ENCODE peak calls at places on chromosomes 13 and 19, in eight cellular contexts. One of them, this sample, is unnamed.

GRCh38 chr19:14949876-14950275 is 8.6 kb downstream of the OR7C2 start:
- DNase-seq in activated T-helper 1 cell treated with anti-CD3 and anti-CD28 coated beads, Interleukin-2, amount 50 U/mL, for 16 hours: no peak
- DNase-seq in GDM1: no peak
- DNase-seq in LHCN-M2: no peak
- DNase-seq in WTC11: no peak
- DNase-seq in fibroblast of mammary gland: no peak
- DNase-seq in CD4-positive, alpha-beta T cell: no peak
- DNase-seq in B cell: no peak
- DNase-seq in this sample: no peak

GRCh38 chr19:8695911-8696310 is 2.7 kb downstream of the ACTL9 start:
- DNase-seq in activated T-helper 1 cell treated with anti-CD3 and anti-CD28 coated beads, Interleukin-2, amount 50 U/mL, for 16 hours: no peak
- DNase-seq in LHCN-M2: no peak
- DNase-seq in CD4-positive, alpha-beta T cell: no peak
- DNase-seq in GDM1: no peak
- DNase-seq in fibroblast of mammary gland: no peak
- DNase-seq in B cell: no peak
- DNase-seq in WTC11: no peak
- DNase-seq in this sample: no peak

GRCh38 chr19:49570138-49570856 is 10.1 kb downstream of the NOSIP start:
- DNase-seq in LHCN-M2: peak; percentile 79
- DNase-seq in B cell: peak; percentile 86
- DNase-seq in CD4-positive, alpha-beta T cell: peak; percentile 58
- DNase-seq in WTC11: peak; percentile 62
- DNase-seq in activated T-helper 1 cell treated with anti-CD3 and anti-CD28 coated beads, Interleukin-2, amount 50 U/mL, for 16 hours: no peak
- DNase-seq in GDM1: peak; percentile 43
- DNase-seq in fibroblast of mammary gland: peak; percentile 91
- DNase-seq in this sample: peak; percentile 91

GRCh38 chr13:50400035-50400726 is 384.9 kb downstream of the KCNRG start:
- DNase-seq in activated T-helper 1 cell treated with anti-CD3 and anti-CD28 coated beads, Interleukin-2, amount 50 U/mL, for 16 hours: no peak
- DNase-seq in B cell: no peak
- DNase-seq in fibroblast of mammary gland: peak; percentile 28
- DNase-seq in GDM1: no peak
- DNase-seq in LHCN-M2: no peak
- DNase-seq in CD4-positive, alpha-beta T cell: no peak
- DNase-seq in WTC11: no peak
- DNase-seq in this sample: no peak

GRCh38 chr13:28574617-28575142 is 79.8 kb upstream of the FLT1 start:
- DNase-seq in GDM1: peak; percentile 33
- DNase-seq in WTC11: no peak
- DNase-seq in activated T-helper 1 cell treated with anti-CD3 and anti-CD28 coated beads, Interleukin-2, amount 50 U/mL, for 16 hours: no peak
- DNase-seq in LHCN-M2: peak; percentile 87
- DNase-seq in CD4-positive, alpha-beta T cell: no peak
- DNase-seq in B cell: peak; percentile 22
- DNase-seq in fibroblast of mammary gland: peak; percentile 100
- DNase-seq in this sample: peak; percentile 94

GRCh38 chr13:41603917-41604316 is 146.6 kb downstream of the RGCC start:
- DNase-seq in GDM1: no peak
- DNase-seq in CD4-positive, alpha-beta T cell: no peak
- DNase-seq in LHCN-M2: peak; percentile 81
- DNase-seq in WTC11: no peak
- DNase-seq in activated T-helper 1 cell treated with anti-CD3 and anti-CD28 coated beads, Interleukin-2, amount 50 U/mL, for 16 hours: no peak
- DNase-seq in B cell: no peak
- DNase-seq in fibroblast of mammary gland: peak; percentile 88
- DNase-seq in this sample: peak; percentile 75

GRCh38 chr19:14561832-14562351 is 10.0 kb downstream of the NDUFB7 start:
- DNase-seq in activated T-helper 1 cell treated with anti-CD3 and anti-CD28 coated beads, Interleukin-2, amount 50 U/mL, for 16 hours: no peak
- DNase-seq in fibroblast of mammary gland: peak; percentile 34
- DNase-seq in B cell: no peak
- DNase-seq in CD4-positive, alpha-beta T cell: no peak
- DNase-seq in WTC11: no peak
- DNase-seq in GDM1: no peak
- DNase-seq in LHCN-M2: peak; percentile 69
- DNase-seq in this sample: peak; percentile 41

GRCh38 chr13:113553541-113554332 is 30.8 kb upstream of the TFDP1 start:
- DNase-seq in LHCN-M2: no peak
- DNase-seq in CD4-positive, alpha-beta T cell: no peak
- DNase-seq in WTC11: no peak
- DNase-seq in B cell: no peak
- DNase-seq in activated T-helper 1 cell treated with anti-CD3 and anti-CD28 coated beads, Interleukin-2, amount 50 U/mL, for 16 hours: no peak
- DNase-seq in fibroblast of mammary gland: no peak
- DNase-seq in GDM1: no peak
- DNase-seq in this sample: no peak

GRCh38 chr13:110520431-110521295 is 40.9 kb downstream of the RAB20 start:
- DNase-seq in fibroblast of mammary gland: peak; percentile 86
- DNase-seq in GDM1: no peak
- DNase-seq in LHCN-M2: peak; percentile 81
- DNase-seq in activated T-helper 1 cell treated with anti-CD3 and anti-CD28 coated beads, Interleukin-2, amount 50 U/mL, for 16 hours: no peak
- DNase-seq in B cell: no peak
- DNase-seq in WTC11: no peak
- DNase-seq in CD4-positive, alpha-beta T cell: no peak
- DNase-seq in this sample: peak; percentile 85

GRCh38 chr13:28059214-28059613 is 41.2 kb downstream of the FLT3 start:
- DNase-seq in WTC11: peak; percentile 65
- DNase-seq in B cell: peak; percentile 33
- DNase-seq in activated T-helper 1 cell treated with anti-CD3 and anti-CD28 coated beads, Interleukin-2, amount 50 U/mL, for 16 hours: peak; percentile 10
- DNase-seq in GDM1: peak; percentile 21
- DNase-seq in LHCN-M2: peak; percentile 16
- DNase-seq in fibroblast of mammary gland: peak; percentile 38
- DNase-seq in CD4-positive, alpha-beta T cell: peak; percentile 38
- DNase-seq in this sample: peak; percentile 45

GRCh38 chr19:29404015-29404414 is 121.8 kb upstream of the VSTM2B start:
- DNase-seq in GDM1: no peak
- DNase-seq in fibroblast of mammary gland: no peak
- DNase-seq in activated T-helper 1 cell treated with anti-CD3 and anti-CD28 coated beads, Interleukin-2, amount 50 U/mL, for 16 hours: no peak
- DNase-seq in LHCN-M2: no peak
- DNase-seq in CD4-positive, alpha-beta T cell: no peak
- DNase-seq in B cell: no peak
- DNase-seq in WTC11: no peak
- DNase-seq in this sample: no peak

GRCh38 chr19:55189424-55189823 is 9.3 kb upstream of the SYT5 start:
- DNase-seq in CD4-positive, alpha-beta T cell: no peak
- DNase-seq in fibroblast of mammary gland: peak; percentile 100
- DNase-seq in activated T-helper 1 cell treated with anti-CD3 and anti-CD28 coated beads, Interleukin-2, amount 50 U/mL, for 16 hours: no peak
- DNase-seq in B cell: no peak
- DNase-seq in GDM1: no peak
- DNase-seq in LHCN-M2: peak; percentile 75
- DNase-seq in WTC11: no peak
- DNase-seq in this sample: peak; percentile 96

GRCh38 chr13:81171065-81171647 is 830.2 kb upstream of the SPRY2 start:
- DNase-seq in fibroblast of mammary gland: peak; percentile 15
- DNase-seq in B cell: peak; percentile 2
- DNase-seq in CD4-positive, alpha-beta T cell: no peak
- DNase-seq in activated T-helper 1 cell treated with anti-CD3 and anti-CD28 coated beads, Interleukin-2, amount 50 U/mL, for 16 hours: no peak
- DNase-seq in LHCN-M2: peak; percentile 10
- DNase-seq in GDM1: no peak
- DNase-seq in WTC11: no peak
- DNase-seq in this sample: peak; percentile 32

GRCh38 chr19:5497297-5497696 is 42.1 kb downstream of the ZNRF4 start:
- DNase-seq in GDM1: no peak
- DNase-seq in activated T-helper 1 cell treated with anti-CD3 and anti-CD28 coated beads, Interleukin-2, amount 50 U/mL, for 16 hours: no peak
- DNase-seq in LHCN-M2: no peak
- DNase-seq in WTC11: no peak
- DNase-seq in fibroblast of mammary gland: no peak
- DNase-seq in B cell: no peak
- DNase-seq in CD4-positive, alpha-beta T cell: no peak
- DNase-seq in this sample: no peak

GRCh38 chr13:101417043-101417406 is 717 bp upstream of the NALCN start:
- DNase-seq in GDM1: no peak
- DNase-seq in fibroblast of mammary gland: peak; percentile 55
- DNase-seq in CD4-positive, alpha-beta T cell: no peak
- DNase-seq in LHCN-M2: peak; percentile 79
- DNase-seq in activated T-helper 1 cell treated with anti-CD3 and anti-CD28 coated beads, Interleukin-2, amount 50 U/mL, for 16 hours: no peak
- DNase-seq in WTC11: no peak
- DNase-seq in B cell: no peak
- DNase-seq in this sample: peak; percentile 69

GRCh38 chr13:31885994-31886393 is 145.6 kb upstream of the FRY start:
- DNase-seq in WTC11: no peak
- DNase-seq in GDM1: no peak
- DNase-seq in fibroblast of mammary gland: peak; percentile 71
- DNase-seq in CD4-positive, alpha-beta T cell: no peak
- DNase-seq in B cell: no peak
- DNase-seq in LHCN-M2: peak; percentile 34
- DNase-seq in activated T-helper 1 cell treated with anti-CD3 and anti-CD28 coated beads, Interleukin-2, amount 50 U/mL, for 16 hours: no peak
- DNase-seq in this sample: peak; percentile 22

GRCh38 chr13:77729502-77730221 is 32.2 kb downstream of the SLAIN1 start:
- DNase-seq in GDM1: no peak
- DNase-seq in LHCN-M2: no peak
- DNase-seq in fibroblast of mammary gland: no peak
- DNase-seq in CD4-positive, alpha-beta T cell: no peak
- DNase-seq in activated T-helper 1 cell treated with anti-CD3 and anti-CD28 coated beads, Interleukin-2, amount 50 U/mL, for 16 hours: no peak
- DNase-seq in WTC11: no peak
- DNase-seq in B cell: no peak
- DNase-seq in this sample: no peak

GRCh38 chr13:75226092-75226491 is 255.9 kb downstream of the TBC1D4 start:
- DNase-seq in CD4-positive, alpha-beta T cell: no peak
- DNase-seq in WTC11: peak; percentile 55
- DNase-seq in B cell: no peak
- DNase-seq in activated T-helper 1 cell treated with anti-CD3 and anti-CD28 coated beads, Interleukin-2, amount 50 U/mL, for 16 hours: no peak
- DNase-seq in fibroblast of mammary gland: peak; percentile 18
- DNase-seq in GDM1: no peak
- DNase-seq in LHCN-M2: peak; percentile 10
- DNase-seq in this sample: no peak

GRCh38 chr19:6318772-6319171 is 14.6 kb downstream of the ACER1 start:
- DNase-seq in WTC11: no peak
- DNase-seq in LHCN-M2: peak; percentile 33
- DNase-seq in B cell: no peak
- DNase-seq in GDM1: no peak
- DNase-seq in fibroblast of mammary gland: peak; percentile 31
- DNase-seq in activated T-helper 1 cell treated with anti-CD3 and anti-CD28 coated beads, Interleukin-2, amount 50 U/mL, for 16 hours: no peak
- DNase-seq in CD4-positive, alpha-beta T cell: no peak
- DNase-seq in this sample: peak; percentile 27

GRCh38 chr19:15399234-15399515 is 19.6 kb upstream of the AKAP8 start:
- DNase-seq in fibroblast of mammary gland: no peak
- DNase-seq in B cell: no peak
- DNase-seq in GDM1: no peak
- DNase-seq in WTC11: no peak
- DNase-seq in activated T-helper 1 cell treated with anti-CD3 and anti-CD28 coated beads, Interleukin-2, amount 50 U/mL, for 16 hours: no peak
- DNase-seq in CD4-positive, alpha-beta T cell: no peak
- DNase-seq in LHCN-M2: no peak
- DNase-seq in this sample: no peak

GRCh38 chr19:2188708-2189385 is 25.1 kb downstream of the DOT1L start:
- DNase-seq in activated T-helper 1 cell treated with anti-CD3 and anti-CD28 coated beads, Interleukin-2, amount 50 U/mL, for 16 hours: no peak
- DNase-seq in CD4-positive, alpha-beta T cell: no peak
- DNase-seq in LHCN-M2: peak; percentile 31
- DNase-seq in GDM1: no peak
- DNase-seq in fibroblast of mammary gland: peak; percentile 90
- DNase-seq in WTC11: no peak
- DNase-seq in B cell: no peak
- DNase-seq in this sample: no peak

GRCh38 chr19:19615086-19615485 is 3.4 kb downstream of the PBX4 start:
- DNase-seq in GDM1: no peak
- DNase-seq in B cell: no peak
- DNase-seq in fibroblast of mammary gland: peak; percentile 65
- DNase-seq in CD4-positive, alpha-beta T cell: no peak
- DNase-seq in LHCN-M2: peak; percentile 41
- DNase-seq in WTC11: no peak
- DNase-seq in activated T-helper 1 cell treated with anti-CD3 and anti-CD28 coated beads, Interleukin-2, amount 50 U/mL, for 16 hours: no peak
- DNase-seq in this sample: no peak

GRCh38 chr13:26919311-26919710 is 158.7 kb upstream of the GPR12 start:
- DNase-seq in LHCN-M2: peak; percentile 16
- DNase-seq in CD4-positive, alpha-beta T cell: no peak
- DNase-seq in WTC11: no peak
- DNase-seq in B cell: no peak
- DNase-seq in fibroblast of mammary gland: peak; percentile 16
- DNase-seq in GDM1: no peak
- DNase-seq in activated T-helper 1 cell treated with anti-CD3 and anti-CD28 coated beads, Interleukin-2, amount 50 U/mL, for 16 hours: no peak
- DNase-seq in this sample: no peak

GRCh38 chr19:4557971-4558941 is 1.2 kb downstream of the SEMA6B start:
- DNase-seq in activated T-helper 1 cell treated with anti-CD3 and anti-CD28 coated beads, Interleukin-2, amount 50 U/mL, for 16 hours: no peak
- DNase-seq in LHCN-M2: no peak
- DNase-seq in WTC11: peak; percentile 78
- DNase-seq in fibroblast of mammary gland: no peak
- DNase-seq in CD4-positive, alpha-beta T cell: peak; percentile 29
- DNase-seq in B cell: peak; percentile 64
- DNase-seq in GDM1: no peak
- DNase-seq in this sample: no peak

GRCh38 chr19:18226956-18227780 is 930 bp upstream of the PDE4C start:
- DNase-seq in fibroblast of mammary gland: no peak
- DNase-seq in B cell: no peak
- DNase-seq in GDM1: no peak
- DNase-seq in WTC11: no peak
- DNase-seq in CD4-positive, alpha-beta T cell: no peak
- DNase-seq in activated T-helper 1 cell treated with anti-CD3 and anti-CD28 coated beads, Interleukin-2, amount 50 U/mL, for 16 hours: no peak
- DNase-seq in LHCN-M2: no peak
- DNase-seq in this sample: no peak

GRCh38 chr19:36169084-36169760 is 17.0 kb upstream of the COX7A1 start:
- DNase-seq in LHCN-M2: peak; percentile 77
- DNase-seq in WTC11: no peak
- DNase-seq in CD4-positive, alpha-beta T cell: no peak
- DNase-seq in activated T-helper 1 cell treated with anti-CD3 and anti-CD28 coated beads, Interleukin-2, amount 50 U/mL, for 16 hours: no peak
- DNase-seq in fibroblast of mammary gland: no peak
- DNase-seq in GDM1: no peak
- DNase-seq in B cell: no peak
- DNase-seq in this sample: no peak

GRCh38 chr13:77919351-77920294 is 992 bp upstream of the EDNRB start:
- DNase-seq in CD4-positive, alpha-beta T cell: no peak
- DNase-seq in fibroblast of mammary gland: peak; percentile 48
- DNase-seq in GDM1: no peak
- DNase-seq in LHCN-M2: peak; percentile 39
- DNase-seq in activated T-helper 1 cell treated with anti-CD3 and anti-CD28 coated beads, Interleukin-2, amount 50 U/mL, for 16 hours: no peak
- DNase-seq in WTC11: peak; percentile 61
- DNase-seq in B cell: no peak
- DNase-seq in this sample: peak; percentile 34

GRCh38 chr19:42433503-42434260 is 6.5 kb upstream of the LIPE start:
- DNase-seq in LHCN-M2: peak; percentile 82
- DNase-seq in WTC11: peak; percentile 85
- DNase-seq in GDM1: no peak
- DNase-seq in activated T-helper 1 cell treated with anti-CD3 and anti-CD28 coated beads, Interleukin-2, amount 50 U/mL, for 16 hours: peak; percentile 50
- DNase-seq in CD4-positive, alpha-beta T cell: peak; percentile 61
- DNase-seq in fibroblast of mammary gland: peak; percentile 78
- DNase-seq in B cell: peak; percentile 69
- DNase-seq in this sample: peak; percentile 63

GRCh38 chr19:20616071-20616470 is 45.3 kb downstream of the ZNF626 start:
- DNase-seq in LHCN-M2: no peak
- DNase-seq in WTC11: no peak
- DNase-seq in fibroblast of mammary gland: no peak
- DNase-seq in GDM1: no peak
- DNase-seq in CD4-positive, alpha-beta T cell: no peak
- DNase-seq in B cell: no peak
- DNase-seq in activated T-helper 1 cell treated with anti-CD3 and anti-CD28 coated beads, Interleukin-2, amount 50 U/mL, for 16 hours: no peak
- DNase-seq in this sample: no peak

GRCh38 chr19:50412419-50412818 is 6.3 kb upstream of the SPIB start:
- DNase-seq in LHCN-M2: no peak
- DNase-seq in activated T-helper 1 cell treated with anti-CD3 and anti-CD28 coated beads, Interleukin-2, amount 50 U/mL, for 16 hours: no peak
- DNase-seq in fibroblast of mammary gland: no peak
- DNase-seq in CD4-positive, alpha-beta T cell: no peak
- DNase-seq in WTC11: no peak
- DNase-seq in GDM1: no peak
- DNase-seq in B cell: no peak
- DNase-seq in this sample: no peak

GRCh38 chr19:19591133-19591825 is 27.2 kb downstream of the PBX4 start:
- DNase-seq in CD4-positive, alpha-beta T cell: peak; percentile 42
- DNase-seq in WTC11: peak; percentile 19
- DNase-seq in LHCN-M2: peak; percentile 87
- DNase-seq in fibroblast of mammary gland: peak; percentile 98
- DNase-seq in B cell: peak; percentile 62
- DNase-seq in activated T-helper 1 cell treated with anti-CD3 and anti-CD28 coated beads, Interleukin-2, amount 50 U/mL, for 16 hours: peak; percentile 61
- DNase-seq in GDM1: no peak
- DNase-seq in this sample: peak; percentile 99

GRCh38 chr19:55635334-55635717 is 5.5 kb upstream of the ZNF580 start:
- DNase-seq in GDM1: no peak
- DNase-seq in CD4-positive, alpha-beta T cell: no peak
- DNase-seq in B cell: peak; percentile 55
- DNase-seq in activated T-helper 1 cell treated with anti-CD3 and anti-CD28 coated beads, Interleukin-2, amount 50 U/mL, for 16 hours: no peak
- DNase-seq in WTC11: no peak
- DNase-seq in fibroblast of mammary gland: no peak
- DNase-seq in LHCN-M2: no peak
- DNase-seq in this sample: no peak

GRCh38 chr13:41587490-41587889 is 130.1 kb downstream of the RGCC start:
- DNase-seq in CD4-positive, alpha-beta T cell: peak; percentile 26
- DNase-seq in activated T-helper 1 cell treated with anti-CD3 and anti-CD28 coated beads, Interleukin-2, amount 50 U/mL, for 16 hours: peak; percentile 2
- DNase-seq in WTC11: peak; percentile 38
- DNase-seq in GDM1: no peak
- DNase-seq in fibroblast of mammary gland: no peak
- DNase-seq in B cell: peak; percentile 4
- DNase-seq in LHCN-M2: no peak
- DNase-seq in this sample: no peak

GRCh38 chr13:114062754-114063153 is 69.7 kb downstream of the RASA3 start:
- DNase-seq in activated T-helper 1 cell treated with anti-CD3 and anti-CD28 coated beads, Interleukin-2, amount 50 U/mL, for 16 hours: no peak
- DNase-seq in B cell: no peak
- DNase-seq in fibroblast of mammary gland: no peak
- DNase-seq in GDM1: no peak
- DNase-seq in CD4-positive, alpha-beta T cell: no peak
- DNase-seq in LHCN-M2: no peak
- DNase-seq in WTC11: no peak
- DNase-seq in this sample: no peak

This sample was measured in choroid plexus epithelial cell.